ENCODE peak calls at places on chromosomes 5 and 9, in seven cellular contexts. Y is left ventricle myocardium inferior; W is T-helper 22 cell; V is COR-L47; I is CD4-positive, alpha-beta T cell; L is HCEC 1CT; E is coronary artery. H is an unnamed sample.

GRCh38 chr9:137071282-137071681 is 925 bp upstream of the SAPCD2 start:
- DNase-seq in E (no peak), L (no peak), Y (no peak), V (no peak), I (no peak), W (no peak), H (no peak)

GRCh38 chr9:26809795-26810194 is 82.8 kb downstream of the CAAP1 start:
- DNase-seq in Y (no peak), V (no peak), I (no peak), E (no peak), L (peak; percentile 63), W (no peak), H (no peak)

GRCh38 chr9:131810351-131811170 is 70.7 kb upstream of the RAPGEF1 start:
- DNase-seq in L (no peak), I (no peak), E (no peak), W (no peak), Y (no peak), V (peak; percentile 20), H (no peak)

GRCh38 chr5:55633574-55634203 is 78.4 kb downstream of the SLC38A9 start:
- DNase-seq in I (no peak), V (no peak), Y (peak; percentile 42), E (no peak), W (no peak), L (peak; percentile 13), H (no peak)

GRCh38 chr9:96293481-96293880 is 8.5 kb downstream of the HSD17B3 start:
- DNase-seq in Y (no peak), I (no peak), L (peak; percentile 30), E (no peak), V (no peak), W (no peak), H (no peak)

GRCh38 chr9:35111006-35111933 is 4.4 kb downstream of the ATOSB start:
- DNase-seq in I (peak; percentile 96), V (peak; percentile 98), W (peak; percentile 94), L (peak; percentile 99), E (peak; percentile 99), Y (peak; percentile 98), H (peak; percentile 88)

GRCh38 chr5:138463335-138464017 is 1.8 kb upstream of the EGR1 start:
- DNase-seq in E (peak; percentile 85), Y (no peak), I (no peak), L (no peak), V (no peak), W (no peak), H (no peak)

GRCh38 chr5:158875272-158875679 is 224.4 kb downstream of the EBF1 start:
- DNase-seq in E (no peak), Y (no peak), V (no peak), L (no peak), W (no peak), I (no peak), H (no peak)

GRCh38 chr5:11903121-11903613 is 1.1 kb downstream of the CTNND2 start:
- DNase-seq in W (no peak), I (no peak), E (no peak), V (peak; percentile 23), Y (no peak), L (no peak), H (peak; percentile 8)

GRCh38 chr9:124658165-124659017 is 112.7 kb downstream of the NR6A1 start:
- DNase-seq in I (peak; percentile 5), E (peak; percentile 77), L (peak; percentile 97), V (peak; percentile 92), Y (peak; percentile 63), W (no peak), H (peak; percentile 59)

GRCh38 chr5:65199988-65200668 is 281.6 kb downstream of the ADAMTS6 start:
- DNase-seq in W (no peak), Y (no peak), L (peak; percentile 76), I (no peak), V (no peak), E (no peak), H (no peak)

GRCh38 chr5:116759860-116760644 is 185.4 kb upstream of the SEMA6A start:
- DNase-seq in V (peak; percentile 36), E (no peak), W (no peak), I (no peak), L (no peak), Y (no peak), H (no peak)

GRCh38 chr9:119091074-119091473 is 278.2 kb downstream of the BRINP1 start:
- DNase-seq in Y (no peak), W (no peak), I (no peak), L (peak; percentile 6), V (no peak), E (no peak), H (no peak)

GRCh38 chr9:134384811-134385479 is 58.7 kb downstream of the RXRA start:
- DNase-seq in E (no peak), Y (no peak), V (no peak), W (no peak), I (no peak), L (no peak), H (peak; percentile 31)

GRCh38 chr9:126599047-126599650 is 14.6 kb upstream of the LMX1B start:
- DNase-seq in I (no peak), L (no peak), W (no peak), V (no peak), Y (no peak), E (no peak), H (no peak)

GRCh38 chr5:40550481-40550880 is 129.2 kb upstream of the PTGER4 start:
- DNase-seq in V (no peak), Y (no peak), E (no peak), L (no peak), W (no peak), I (no peak), H (no peak)

GRCh38 chr9:108241384-108241783 is 614.4 kb downstream of the ACTL7B start:
- DNase-seq in W (no peak), L (no peak), V (no peak), I (no peak), E (no peak), Y (no peak), H (no peak)

GRCh38 chr9:96550659-96551058 is 69.0 kb downstream of the CDC14B start:
- DNase-seq in W (no peak), I (no peak), V (no peak), E (no peak), L (no peak), Y (no peak), H (no peak)

GRCh38 chr5:88405783-88406182 is 137.1 kb upstream of the TMEM161B start:
- DNase-seq in E (no peak), Y (no peak), W (no peak), I (no peak), V (no peak), L (no peak), H (no peak)

GRCh38 chr9:35191105-35191504 is 29.3 kb downstream of the UNC13B start:
- DNase-seq in Y (no peak), E (no peak), V (no peak), W (no peak), L (no peak), I (no peak), H (no peak)

GRCh38 chr5:124789104-124789605 is 42.7 kb upstream of the ZNF608 start:
- DNase-seq in Y (no peak), L (peak; percentile 37), V (no peak), E (no peak), I (no peak), W (no peak), H (no peak)

GRCh38 chr9:136023401-136024225 is 62.4 kb upstream of the UBAC1 start:
- DNase-seq in V (no peak), W (no peak), L (peak; percentile 50), I (no peak), Y (peak; percentile 83), E (no peak), H (no peak)

GRCh38 chr5:80959768-80960442 is at the start of gene RASGRF2:
- DNase-seq in W (peak; percentile 31), E (no peak), I (peak; percentile 53), L (peak; percentile 60), Y (peak; percentile 18), V (peak; percentile 6), H (peak; percentile 25)

GRCh38 chr5:178479261-178479660 is 110.9 kb downstream of the COL23A1 start:
- DNase-seq in L (no peak), I (no peak), Y (no peak), V (no peak), E (no peak), W (no peak), H (no peak)

GRCh38 chr9:108019821-108020220 is 530.3 kb upstream of the KLF4 start:
- DNase-seq in E (no peak), L (no peak), W (no peak), I (no peak), Y (no peak), V (no peak), H (no peak)

GRCh38 chr5:171676286-171676944 is 109.2 kb upstream of the SMIM23 start:
- DNase-seq in E (peak; percentile 41), V (no peak), W (no peak), I (no peak), Y (no peak), L (no peak), H (no peak)